ENCODE peak calls at places on chromosomes 2 and 18, in ten cellular contexts. One of them, this sample, is unnamed.

GRCh38 chr2:99430614-99431258 is 59.1 kb downstream of the REV1 start:
- DNase-seq in Daoy: no peak
- DNase-seq in activated CD8-positive, alpha-beta memory T cell treated with anti-CD3 and anti-CD28 coated beads, Interleukin-2, amount 50 U/mL, for 4 hours: no peak
- DNase-seq in SW480: no peak
- DNase-seq in mucosa of gallbladder: no peak
- DNase-seq in progenitor cell of endocrine pancreas: no peak
- DNase-seq in right cardiac atrium: no peak
- DNase-seq in A549: no peak
- DNase-seq in lung microvascular endothelial cell: no peak
- DNase-seq in CD4-positive, alpha-beta T cell: no peak
- DNase-seq in this sample: no peak

GRCh38 chr2:58594762-58595161 is 353.6 kb upstream of the FANCL start:
- DNase-seq in SW480: no peak
- DNase-seq in CD4-positive, alpha-beta T cell: no peak
- DNase-seq in activated CD8-positive, alpha-beta memory T cell treated with anti-CD3 and anti-CD28 coated beads, Interleukin-2, amount 50 U/mL, for 4 hours: no peak
- DNase-seq in Daoy: no peak
- DNase-seq in right cardiac atrium: no peak
- DNase-seq in progenitor cell of endocrine pancreas: no peak
- DNase-seq in lung microvascular endothelial cell: no peak
- DNase-seq in A549: no peak
- DNase-seq in mucosa of gallbladder: no peak
- DNase-seq in this sample: no peak

GRCh38 chr2:17648571-17648970 is 105.0 kb downstream of the SMC6 start:
- DNase-seq in Daoy: no peak
- DNase-seq in A549: no peak
- DNase-seq in mucosa of gallbladder: peak; percentile 5
- DNase-seq in progenitor cell of endocrine pancreas: no peak
- DNase-seq in CD4-positive, alpha-beta T cell: no peak
- DNase-seq in lung microvascular endothelial cell: no peak
- DNase-seq in SW480: no peak
- DNase-seq in activated CD8-positive, alpha-beta memory T cell treated with anti-CD3 and anti-CD28 coated beads, Interleukin-2, amount 50 U/mL, for 4 hours: no peak
- DNase-seq in right cardiac atrium: no peak
- DNase-seq in this sample: no peak

GRCh38 chr18:35026407-35027061 is 14.7 kb upstream of the MAPRE2 start:
- DNase-seq in right cardiac atrium: no peak
- DNase-seq in Daoy: no peak
- DNase-seq in CD4-positive, alpha-beta T cell: no peak
- DNase-seq in A549: no peak
- DNase-seq in lung microvascular endothelial cell: peak; percentile 19
- DNase-seq in SW480: no peak
- DNase-seq in mucosa of gallbladder: no peak
- DNase-seq in activated CD8-positive, alpha-beta memory T cell treated with anti-CD3 and anti-CD28 coated beads, Interleukin-2, amount 50 U/mL, for 4 hours: peak; percentile 20
- DNase-seq in progenitor cell of endocrine pancreas: no peak
- DNase-seq in this sample: no peak

GRCh38 chr2:36770542-36771287 is 74.2 kb downstream of the VIT start:
- DNase-seq in CD4-positive, alpha-beta T cell: peak; percentile 3
- DNase-seq in A549: peak; percentile 74
- DNase-seq in lung microvascular endothelial cell: peak; percentile 44
- DNase-seq in Daoy: peak; percentile 76
- DNase-seq in progenitor cell of endocrine pancreas: no peak
- DNase-seq in right cardiac atrium: peak; percentile 62
- DNase-seq in SW480: peak; percentile 58
- DNase-seq in mucosa of gallbladder: no peak
- DNase-seq in activated CD8-positive, alpha-beta memory T cell treated with anti-CD3 and anti-CD28 coated beads, Interleukin-2, amount 50 U/mL, for 4 hours: peak; percentile 22
- DNase-seq in this sample: no peak

GRCh38 chr2:239662413-239663120 is 261.7 kb upstream of the HDAC4 start:
- DNase-seq in right cardiac atrium: no peak
- DNase-seq in CD4-positive, alpha-beta T cell: no peak
- DNase-seq in A549: no peak
- DNase-seq in lung microvascular endothelial cell: no peak
- DNase-seq in Daoy: no peak
- DNase-seq in progenitor cell of endocrine pancreas: no peak
- DNase-seq in mucosa of gallbladder: no peak
- DNase-seq in activated CD8-positive, alpha-beta memory T cell treated with anti-CD3 and anti-CD28 coated beads, Interleukin-2, amount 50 U/mL, for 4 hours: no peak
- DNase-seq in SW480: no peak
- DNase-seq in this sample: no peak

GRCh38 chr18:10304853-10305252 is 149.6 kb upstream of the APCDD1 start:
- DNase-seq in SW480: peak; percentile 55
- DNase-seq in right cardiac atrium: no peak
- DNase-seq in lung microvascular endothelial cell: no peak
- DNase-seq in CD4-positive, alpha-beta T cell: no peak
- DNase-seq in progenitor cell of endocrine pancreas: no peak
- DNase-seq in activated CD8-positive, alpha-beta memory T cell treated with anti-CD3 and anti-CD28 coated beads, Interleukin-2, amount 50 U/mL, for 4 hours: no peak
- DNase-seq in mucosa of gallbladder: no peak
- DNase-seq in Daoy: peak; percentile 26
- DNase-seq in A549: no peak
- DNase-seq in this sample: no peak

GRCh38 chr2:12676771-12677170 is 40.0 kb upstream of the TRIB2 start:
- DNase-seq in activated CD8-positive, alpha-beta memory T cell treated with anti-CD3 and anti-CD28 coated beads, Interleukin-2, amount 50 U/mL, for 4 hours: no peak
- DNase-seq in A549: no peak
- DNase-seq in right cardiac atrium: no peak
- DNase-seq in progenitor cell of endocrine pancreas: no peak
- DNase-seq in Daoy: no peak
- DNase-seq in SW480: no peak
- DNase-seq in CD4-positive, alpha-beta T cell: no peak
- DNase-seq in mucosa of gallbladder: no peak
- DNase-seq in lung microvascular endothelial cell: no peak
- DNase-seq in this sample: no peak

GRCh38 chr2:153163055-153163454 is 315.5 kb downstream of the RPRM start:
- DNase-seq in Daoy: no peak
- DNase-seq in activated CD8-positive, alpha-beta memory T cell treated with anti-CD3 and anti-CD28 coated beads, Interleukin-2, amount 50 U/mL, for 4 hours: no peak
- DNase-seq in A549: no peak
- DNase-seq in CD4-positive, alpha-beta T cell: no peak
- DNase-seq in mucosa of gallbladder: no peak
- DNase-seq in lung microvascular endothelial cell: peak; percentile 1
- DNase-seq in progenitor cell of endocrine pancreas: peak; percentile 11
- DNase-seq in right cardiac atrium: no peak
- DNase-seq in SW480: peak; percentile 46
- DNase-seq in this sample: no peak

GRCh38 chr18:11119962-11120361 is 29.4 kb downstream of the PIEZO2 start:
- DNase-seq in Daoy: no peak
- DNase-seq in CD4-positive, alpha-beta T cell: no peak
- DNase-seq in activated CD8-positive, alpha-beta memory T cell treated with anti-CD3 and anti-CD28 coated beads, Interleukin-2, amount 50 U/mL, for 4 hours: no peak
- DNase-seq in SW480: peak; percentile 61
- DNase-seq in mucosa of gallbladder: no peak
- DNase-seq in A549: peak; percentile 6
- DNase-seq in progenitor cell of endocrine pancreas: no peak
- DNase-seq in lung microvascular endothelial cell: no peak
- DNase-seq in right cardiac atrium: no peak
- DNase-seq in this sample: no peak

GRCh38 chr2:124699001-124699565 is 674.0 kb downstream of the CNTNAP5 start:
- DNase-seq in right cardiac atrium: no peak
- DNase-seq in A549: no peak
- DNase-seq in mucosa of gallbladder: no peak
- DNase-seq in progenitor cell of endocrine pancreas: no peak
- DNase-seq in activated CD8-positive, alpha-beta memory T cell treated with anti-CD3 and anti-CD28 coated beads, Interleukin-2, amount 50 U/mL, for 4 hours: no peak
- DNase-seq in Daoy: no peak
- DNase-seq in CD4-positive, alpha-beta T cell: no peak
- DNase-seq in SW480: no peak
- DNase-seq in lung microvascular endothelial cell: no peak
- DNase-seq in this sample: no peak

GRCh38 chr2:40507429-40507828 is 55.5 kb upstream of the SLC8A1 start:
- DNase-seq in mucosa of gallbladder: no peak
- DNase-seq in right cardiac atrium: no peak
- DNase-seq in A549: no peak
- DNase-seq in activated CD8-positive, alpha-beta memory T cell treated with anti-CD3 and anti-CD28 coated beads, Interleukin-2, amount 50 U/mL, for 4 hours: no peak
- DNase-seq in Daoy: no peak
- DNase-seq in CD4-positive, alpha-beta T cell: no peak
- DNase-seq in SW480: no peak
- DNase-seq in lung microvascular endothelial cell: no peak
- DNase-seq in progenitor cell of endocrine pancreas: no peak
- DNase-seq in this sample: no peak

This sample was measured in dorsolateral prefrontal cortex.